ENCODE peak calls at places on chromosomes 11 and 22, in seven cellular contexts. B, U, E, X, J, Y and M are unnamed samples.
A peak's percentile ranks its signal among the peaks of the same experiment; 100 is the strongest.

GRCh38 chr22:19679476-19680099 is 34.7 kb upstream of the SEPTIN5 start:
- DNase-seq in E (peak; percentile 39), B (peak; percentile 33), J (no peak), X (no peak), Y (no peak), U (no peak), M (peak; percentile 12)

GRCh38 chr11:125933030-125933813 is 12.6 kb upstream of the VSIG10L2 start:
- DNase-seq in Y (no peak), J (no peak), U (no peak), X (no peak), E (no peak), B (no peak), M (no peak)

GRCh38 chr22:30004689-30005088 is 75.6 kb upstream of the HORMAD2 start:
- DNase-seq in U (peak; percentile 14), B (no peak), Y (no peak), X (no peak), J (no peak), E (peak; percentile 7), M (no peak)

GRCh38 chr11:117953029-117953671 is 23.9 kb upstream of the TMPRSS13 start:
- DNase-seq in B (no peak), U (no peak), Y (no peak), X (no peak), E (no peak), J (no peak), M (no peak)

GRCh38 chr11:119935341-119935925 is 202.5 kb downstream of the TRIM29 start:
- DNase-seq in X (no peak), E (no peak), J (no peak), U (no peak), Y (no peak), B (no peak), M (no peak)

GRCh38 chr11:66470015-66470414 is 3.3 kb downstream of the PELI3 start:
- DNase-seq in E (no peak), B (no peak), U (no peak), J (no peak), Y (no peak), X (no peak), M (no peak)

GRCh38 chr11:7498193-7498592 is 12.9 kb downstream of the OLFML1 start:
- DNase-seq in E (no peak), J (no peak), X (no peak), Y (no peak), B (no peak), U (no peak), M (no peak)

GRCh38 chr22:37735054-37735453 is 38.2 kb downstream of the TRIOBP start:
- DNase-seq in J (peak; percentile 52), X (no peak), Y (no peak), E (peak; percentile 72), U (no peak), B (no peak), M (peak; percentile 79)

GRCh38 chr22:33975841-33976240 is 55.6 kb upstream of the LARGE1 start:
- DNase-seq in U (no peak), X (no peak), E (no peak), J (no peak), Y (no peak), B (no peak), M (no peak)

GRCh38 chr11:111946499-111946898 is 9.4 kb downstream of the DIXDC1 start:
- DNase-seq in B (no peak), U (no peak), X (no peak), Y (no peak), E (no peak), J (no peak), M (no peak)

GRCh38 chr11:24383137-24383536 is 113.7 kb upstream of the LUZP2 start:
- DNase-seq in U (no peak), E (no peak), J (no peak), Y (no peak), B (no peak), X (no peak), M (no peak)

GRCh38 chr11:122004446-122004845 is 111.6 kb downstream of the BLID start:
- DNase-seq in J (no peak), U (no peak), E (no peak), B (no peak), X (no peak), Y (no peak), M (no peak)

GRCh38 chr11:18633256-18634139 is 644 bp downstream of the SPTY2D1 start:
- DNase-seq in E (peak; percentile 7), J (no peak), Y (no peak), U (no peak), B (no peak), X (peak; percentile 18), M (peak; percentile 31)

GRCh38 chr11:123561046-123561781 is 93.2 kb downstream of the SCN3B start:
- DNase-seq in E (peak; percentile 19), J (peak; percentile 84), U (peak; percentile 58), X (no peak), Y (no peak), B (no peak), M (no peak)

GRCh38 chr22:32480238-32480637 is 5.6 kb downstream of the FBXO7 start:
- DNase-seq in Y (no peak), B (no peak), J (no peak), U (no peak), X (no peak), E (no peak), M (no peak)